ENCODE peak calls at places on chromosomes 3 and 15, in four cellular contexts. One of them, this sample, is unnamed.

GRCh38 chr3:171776839-171777607 is 33.3 kb downstream of the PLD1 start:
- DNase-seq in IMR-90: no peak
- DNase-seq in neuronal stem cell: no peak
- DNase-seq in H1: no peak
- DNase-seq in this sample: no peak

GRCh38 chr3:192706272-192706671 is 21.1 kb downstream of the FGF12 start:
- DNase-seq in IMR-90: no peak
- DNase-seq in neuronal stem cell: no peak
- DNase-seq in H1: no peak
- DNase-seq in this sample: no peak

GRCh38 chr3:79367803-79368202 is 400.0 kb downstream of the ROBO1 start:
- DNase-seq in IMR-90: no peak
- DNase-seq in neuronal stem cell: no peak
- DNase-seq in H1: no peak
- DNase-seq in this sample: no peak

GRCh38 chr15:80242132-80242769 is 9.8 kb downstream of the CTXND1 start:
- DNase-seq in IMR-90: peak
- DNase-seq in neuronal stem cell: no peak
- DNase-seq in H1: peak
- DNase-seq in this sample: peak

GRCh38 chr3:9316881-9317341 is 45.9 kb upstream of the THUMPD3 start:
- DNase-seq in IMR-90: peak
- DNase-seq in neuronal stem cell: peak
- DNase-seq in H1: peak
- DNase-seq in this sample: peak

GRCh38 chr15:87866961-87867360 is 389.6 kb downstream of the NTRK3 start:
- DNase-seq in IMR-90: no peak
- DNase-seq in neuronal stem cell: no peak
- DNase-seq in H1: no peak
- DNase-seq in this sample: peak

GRCh38 chr3:115518100-115518852 is 105.0 kb upstream of the GAP43 start:
- DNase-seq in IMR-90: peak
- DNase-seq in neuronal stem cell: peak
- DNase-seq in H1: no peak
- DNase-seq in this sample: peak

GRCh38 chr3:144763878-144764454 is 792.3 kb downstream of the DIPK2A start:
- DNase-seq in IMR-90: no peak
- DNase-seq in neuronal stem cell: no peak
- DNase-seq in H1: no peak
- DNase-seq in this sample: no peak

GRCh38 chr15:65632780-65633384 is 11.1 kb downstream of the SLC24A1 start:
- DNase-seq in IMR-90: peak
- DNase-seq in neuronal stem cell: no peak
- DNase-seq in H1: no peak
- DNase-seq in this sample: no peak

GRCh38 chr15:50968353-50968752 is 59.9 kb downstream of the AP4E1 start:
- DNase-seq in IMR-90: peak
- DNase-seq in neuronal stem cell: no peak
- DNase-seq in H1: no peak
- DNase-seq in this sample: no peak

GRCh38 chr3:25468866-25469319 is 40.8 kb downstream of the RARB start:
- DNase-seq in IMR-90: no peak
- DNase-seq in neuronal stem cell: no peak
- DNase-seq in H1: no peak
- DNase-seq in this sample: peak

GRCh38 chr3:46867550-46867898 is 4.3 kb upstream of the MYL3 start:
- DNase-seq in IMR-90: no peak
- DNase-seq in neuronal stem cell: no peak
- DNase-seq in H1: no peak
- DNase-seq in this sample: no peak

GRCh38 chr15:85964471-85964870 is 115.2 kb upstream of the AGBL1 start:
- DNase-seq in IMR-90: no peak
- DNase-seq in neuronal stem cell: no peak
- DNase-seq in H1: no peak
- DNase-seq in this sample: no peak

GRCh38 chr3:146783446-146783845 is 178.3 kb upstream of the PLSCR5 start:
- DNase-seq in IMR-90: no peak
- DNase-seq in neuronal stem cell: no peak
- DNase-seq in H1: no peak
- DNase-seq in this sample: no peak

GRCh38 chr15:80929689-80930088 is 59.9 kb downstream of the MESD start:
- DNase-seq in IMR-90: peak
- DNase-seq in neuronal stem cell: no peak
- DNase-seq in H1: no peak
- DNase-seq in this sample: no peak

GRCh38 chr15:101578443-101578894 is 73.7 kb downstream of the TM2D3 start:
- DNase-seq in IMR-90: no peak
- DNase-seq in neuronal stem cell: no peak
- DNase-seq in H1: peak
- DNase-seq in this sample: peak

GRCh38 chr3:105899528-105899927 is 30.7 kb upstream of the CBLB start:
- DNase-seq in IMR-90: peak
- DNase-seq in neuronal stem cell: no peak
- DNase-seq in H1: no peak
- DNase-seq in this sample: no peak

GRCh38 chr15:81174125-81174524 is 22.6 kb upstream of the IL16 start:
- DNase-seq in IMR-90: no peak
- DNase-seq in neuronal stem cell: no peak
- DNase-seq in H1: no peak
- DNase-seq in this sample: no peak

GRCh38 chr15:85837011-85837433 is 42.3 kb upstream of the KLHL25 start:
- DNase-seq in IMR-90: no peak
- DNase-seq in neuronal stem cell: no peak
- DNase-seq in H1: no peak
- DNase-seq in this sample: no peak

GRCh38 chr3:44468572-44469520 is 8.6 kb downstream of the ZNF445 start:
- DNase-seq in IMR-90: peak
- DNase-seq in neuronal stem cell: no peak
- DNase-seq in H1: peak
- DNase-seq in this sample: peak

GRCh38 chr15:65400760-65401606 is 21.8 kb downstream of the IGDCC4 start:
- DNase-seq in IMR-90: peak
- DNase-seq in neuronal stem cell: peak
- DNase-seq in H1: peak
- DNase-seq in this sample: peak

GRCh38 chr15:34209421-34210282 is at the start of gene KATNBL1:
- DNase-seq in IMR-90: peak
- DNase-seq in neuronal stem cell: peak
- DNase-seq in H1: peak
- DNase-seq in this sample: peak
- H3K4ac ChIP-seq in IMR-90: peak
- H3K4ac ChIP-seq in neuronal stem cell: no peak
- H3K4ac ChIP-seq in H1: no peak
- H3K4ac ChIP-seq in this sample: no peak

GRCh38 chr3:185688808-185689207 is 102.7 kb downstream of the SENP2 start:
- DNase-seq in IMR-90: peak
- DNase-seq in neuronal stem cell: no peak
- DNase-seq in H1: no peak
- DNase-seq in this sample: peak
- H3K4ac ChIP-seq in IMR-90: peak
- H3K4ac ChIP-seq in neuronal stem cell: no peak
- H3K4ac ChIP-seq in H1: no peak
- H3K4ac ChIP-seq in this sample: no peak

DNA sequence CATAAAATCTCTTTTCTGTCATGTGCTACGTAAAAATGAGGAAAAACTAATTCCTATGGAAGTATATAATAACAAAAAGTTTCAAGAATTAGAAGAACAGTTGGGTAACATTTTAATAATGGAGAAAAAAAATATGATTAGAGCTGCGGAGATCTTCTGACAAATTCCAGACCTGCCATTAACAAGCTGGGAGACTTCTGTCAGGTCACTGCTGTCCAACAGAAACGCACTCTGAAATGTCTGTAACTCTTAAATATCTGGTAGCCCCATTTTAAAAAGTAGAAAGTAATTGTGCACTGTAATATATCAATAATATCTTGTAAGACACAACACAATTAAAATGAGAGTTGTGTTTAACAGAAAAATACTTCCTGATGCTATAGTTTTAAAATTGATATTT is 15.7 kb downstream of the GOLIM4 start:
- DNase-seq in IMR-90: no peak
- DNase-seq in neuronal stem cell: no peak
- DNase-seq in H1: no peak
- DNase-seq in this sample: no peak
- H3K4ac ChIP-seq in IMR-90: no peak
- H3K4ac ChIP-seq in neuronal stem cell: no peak
- H3K4ac ChIP-seq in H1: no peak
- H3K4ac ChIP-seq in this sample: no peak

GRCh38 chr15:66679043-66679656 is 22.9 kb upstream of the SMAD6 start:
- DNase-seq in IMR-90: peak
- DNase-seq in neuronal stem cell: no peak
- DNase-seq in H1: no peak
- DNase-seq in this sample: no peak
- H3K4ac ChIP-seq in IMR-90: peak
- H3K4ac ChIP-seq in neuronal stem cell: no peak
- H3K4ac ChIP-seq in H1: no peak
- H3K4ac ChIP-seq in this sample: no peak

GRCh38 chr3:141085331-141086047 is 34.3 kb downstream of the SPSB4 start:
- DNase-seq in IMR-90: no peak
- DNase-seq in neuronal stem cell: no peak
- DNase-seq in H1: no peak
- DNase-seq in this sample: no peak

GRCh38 chr3:141087071-141087824 is 36.1 kb downstream of the SPSB4 start:
- DNase-seq in IMR-90: no peak
- DNase-seq in neuronal stem cell: no peak
- DNase-seq in H1: no peak
- DNase-seq in this sample: no peak

GRCh38 chr3:141083831-141084624 is 32.9 kb downstream of the SPSB4 start:
- DNase-seq in IMR-90: no peak
- DNase-seq in neuronal stem cell: peak
- DNase-seq in H1: no peak
- DNase-seq in this sample: no peak

GRCh38 chr3:141083226-141083625 is 32.1 kb downstream of the SPSB4 start:
- DNase-seq in IMR-90: no peak
- DNase-seq in neuronal stem cell: no peak
- DNase-seq in H1: no peak
- DNase-seq in this sample: no peak

GRCh38 chr3:141086188-141086587 is 35.0 kb downstream of the SPSB4 start:
- DNase-seq in IMR-90: no peak
- DNase-seq in neuronal stem cell: no peak
- DNase-seq in H1: no peak
- DNase-seq in this sample: no peak
- H3K4ac ChIP-seq in IMR-90: no peak
- H3K4ac ChIP-seq in neuronal stem cell: no peak
- H3K4ac ChIP-seq in H1: no peak
- H3K4ac ChIP-seq in this sample: no peak

DNA sequence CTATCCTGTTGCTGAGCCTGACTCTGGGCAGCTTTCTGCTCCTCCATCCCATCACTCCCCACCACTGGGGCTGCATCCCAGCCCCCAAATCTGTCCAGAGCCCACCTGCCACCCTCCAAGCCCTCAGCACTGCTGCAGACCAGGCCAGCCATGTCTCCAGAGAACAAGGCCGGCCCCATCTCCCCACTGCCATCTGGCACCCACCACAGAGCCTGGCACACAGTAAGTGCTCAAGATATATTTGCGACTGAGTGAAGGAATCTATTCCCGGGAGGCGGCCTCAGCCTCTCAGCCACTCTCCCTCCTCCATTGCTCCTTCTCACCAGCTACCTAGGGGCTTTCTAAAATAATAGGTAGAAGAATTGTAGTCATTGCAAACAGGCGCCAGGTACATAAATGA is 4.8 kb downstream of the PLXND1 start:
- DNase-seq in IMR-90: no peak
- DNase-seq in neuronal stem cell: no peak
- DNase-seq in H1: no peak
- DNase-seq in this sample: no peak
- H3K4ac ChIP-seq in IMR-90: peak
- H3K4ac ChIP-seq in neuronal stem cell: no peak
- H3K4ac ChIP-seq in H1: no peak
- H3K4ac ChIP-seq in this sample: no peak

GRCh38 chr3:28099296-28099695 is 142.1 kb upstream of the CMC1 start:
- DNase-seq in IMR-90: no peak
- DNase-seq in neuronal stem cell: no peak
- DNase-seq in H1: no peak
- DNase-seq in this sample: no peak
- H3K4ac ChIP-seq in IMR-90: no peak
- H3K4ac ChIP-seq in neuronal stem cell: no peak
- H3K4ac ChIP-seq in H1: no peak
- H3K4ac ChIP-seq in this sample: no peak

DNA sequence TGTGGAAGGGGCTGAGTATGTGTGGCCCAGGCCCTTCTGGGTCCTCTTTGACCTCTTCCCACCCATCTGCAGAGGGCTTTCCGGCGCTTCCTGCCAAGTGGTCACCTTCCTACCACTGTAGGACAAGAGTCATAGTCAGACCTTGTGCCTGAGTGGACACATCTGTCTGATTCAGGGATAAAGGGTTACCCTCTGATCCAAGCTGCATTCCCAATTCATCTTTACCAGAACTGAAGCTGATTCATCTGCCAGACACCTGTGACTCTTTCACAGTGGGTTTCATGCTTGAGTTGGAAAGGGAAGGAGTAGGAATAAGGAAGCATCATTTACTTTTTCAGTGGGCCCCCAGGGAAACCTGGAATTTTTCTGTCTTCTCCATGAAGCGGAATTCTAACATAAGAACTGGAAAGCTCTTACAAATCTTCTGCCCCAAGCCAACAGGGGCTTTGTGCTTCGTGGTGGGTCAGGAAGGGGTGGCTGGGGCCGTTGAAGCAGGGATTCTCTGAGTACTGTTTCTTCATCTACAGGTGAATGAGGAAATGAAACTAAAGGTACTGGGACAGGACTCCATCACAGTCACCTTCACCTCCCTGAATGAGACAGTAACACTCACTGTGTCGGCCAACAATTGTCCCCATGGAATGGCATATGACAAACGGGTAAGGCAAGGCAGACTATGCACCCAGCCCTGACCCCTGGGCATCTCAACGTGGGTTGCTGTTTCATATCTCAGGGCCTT is 46.4 kb downstream of the C3orf20 start:
- DNase-seq in IMR-90: no peak
- DNase-seq in neuronal stem cell: no peak
- DNase-seq in H1: no peak
- DNase-seq in this sample: no peak
- H3K4ac ChIP-seq in IMR-90: no peak
- H3K4ac ChIP-seq in neuronal stem cell: no peak
- H3K4ac ChIP-seq in H1: no peak
- H3K4ac ChIP-seq in this sample: no peak

DNA sequence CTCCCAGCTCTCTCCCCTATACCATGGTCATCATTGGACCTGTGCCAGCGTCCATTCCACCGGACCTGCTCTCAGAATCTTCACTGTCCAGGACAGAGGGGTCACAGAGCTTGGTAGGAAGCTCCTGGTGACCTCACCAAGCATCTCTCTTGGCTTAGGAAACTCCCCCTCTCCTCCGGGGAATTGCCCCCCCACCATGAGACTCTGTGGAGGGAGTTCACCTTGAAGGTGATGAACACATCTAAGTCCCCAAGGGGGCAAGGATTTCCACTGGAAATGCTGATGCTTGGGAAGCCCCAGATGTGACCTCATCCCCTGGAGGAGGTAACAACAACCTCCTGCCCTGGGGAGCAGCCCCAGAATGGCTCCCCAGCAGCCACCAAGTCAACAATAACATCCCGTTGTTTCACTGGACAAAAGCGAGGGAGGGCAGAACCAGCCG is 3.2 kb downstream of the SEMA7A start:
- DNase-seq in IMR-90: no peak
- DNase-seq in neuronal stem cell: no peak
- DNase-seq in H1: no peak
- DNase-seq in this sample: no peak
- H3K4ac ChIP-seq in IMR-90: no peak
- H3K4ac ChIP-seq in neuronal stem cell: no peak
- H3K4ac ChIP-seq in H1: no peak
- H3K4ac ChIP-seq in this sample: no peak

This sample was measured in H9.